ENCODE peak calls at places on chromosomes 2 and 18, in four cellular contexts. O is cardiac fibroblast, M is breast epithelium, Z is left lung. S is an unnamed sample.

GRCh38 chr18:42296192-42296591 is 341.2 kb downstream of the PIK3C3 start:
- DNase-seq in M (no peak), O (no peak), Z (no peak), S (no peak)

GRCh38 chr2:26970928-26971627 is 641 bp downstream of the MAPRE3 start:
- DNase-seq in M (no peak), O (peak), Z (no peak), S (no peak)

GRCh38 chr18:48866028-48866733 is 84.6 kb downstream of the SMAD7 start:
- DNase-seq in M (no peak), O (peak), Z (no peak), S (no peak)

GRCh38 chr2:96503637-96504243 is 1.4 kb downstream of the NEURL3 start:
- DNase-seq in M (peak), Z (no peak), O (no peak), S (no peak)

GRCh38 chr2:189391201-189391600 is 50.1 kb upstream of the WDR75 start:
- DNase-seq in O (no peak), M (no peak), Z (no peak), S (no peak)

GRCh38 chr2:157476915-157477709 is 33.2 kb upstream of the CYTIP start:
- DNase-seq in M (no peak), O (no peak), Z (no peak), S (no peak)

GRCh38 chr2:223860809-223861738 is 23.7 kb upstream of the AP1S3 start:
- DNase-seq in Z (no peak), O (peak), M (no peak), S (no peak)

GRCh38 chr2:47255794-47256193 is 100.7 kb upstream of the STPG4 start:
- DNase-seq in O (no peak), Z (no peak), M (no peak), S (no peak)

GRCh38 chr18:48545690-48546365 is 7.0 kb downstream of the CTIF start:
- DNase-seq in Z (peak), O (peak), M (no peak), S (peak)

GRCh38 chr2:223235986-223236385 is 184.0 kb downstream of the KCNE4 start:
- DNase-seq in O (no peak), M (no peak), Z (no peak), S (no peak)

GRCh38 chr2:196293751-196294486 is 122.5 kb upstream of the STK17B start:
- DNase-seq in O (peak), M (no peak), Z (no peak), S (no peak)

GRCh38 chr2:165357758-165358157 is 111.7 kb upstream of the CSRNP3 start:
- DNase-seq in O (peak), M (no peak), Z (no peak), S (peak)

GRCh38 chr2:187567126-187567525 is 12.9 kb upstream of the TFPI start:
- DNase-seq in M (no peak), Z (no peak), O (peak), S (no peak)

GRCh38 chr2:134202361-134202760 is 51.5 kb upstream of the MGAT5 start:
- DNase-seq in Z (no peak), M (no peak), O (no peak), S (no peak)

GRCh38 chr2:44918095-44918775 is 23.3 kb upstream of the SIX3 start:
- DNase-seq in M (no peak), Z (no peak), O (no peak), S (no peak)

GRCh38 chr2:168944065-168944464 is 43.0 kb downstream of the G6PC2 start:
- DNase-seq in O (peak), Z (no peak), M (no peak), S (no peak)

GRCh38 chr2:181411105-181411849 is 45.9 kb upstream of the ITGA4 start:
- DNase-seq in O (peak), M (no peak), Z (no peak), S (no peak)

GRCh38 chr18:47606526-47606925 is 323.9 kb downstream of the SMAD2 start:
- DNase-seq in Z (no peak), O (no peak), M (no peak), S (no peak)

GRCh38 chr2:169119117-169119770 is 49.9 kb downstream of the DHRS9 start:
- DNase-seq in M (no peak), Z (no peak), O (peak), S (no peak)

GRCh38 chr2:98280376-98281102 is 65.7 kb upstream of the CNGA3 start:
- DNase-seq in Z (no peak), O (no peak), M (no peak), S (no peak)

GRCh38 chr2:104745856-104746255 is 108.1 kb upstream of the POU3F3 start:
- DNase-seq in O (no peak), Z (no peak), M (no peak), S (no peak)

DNA sequence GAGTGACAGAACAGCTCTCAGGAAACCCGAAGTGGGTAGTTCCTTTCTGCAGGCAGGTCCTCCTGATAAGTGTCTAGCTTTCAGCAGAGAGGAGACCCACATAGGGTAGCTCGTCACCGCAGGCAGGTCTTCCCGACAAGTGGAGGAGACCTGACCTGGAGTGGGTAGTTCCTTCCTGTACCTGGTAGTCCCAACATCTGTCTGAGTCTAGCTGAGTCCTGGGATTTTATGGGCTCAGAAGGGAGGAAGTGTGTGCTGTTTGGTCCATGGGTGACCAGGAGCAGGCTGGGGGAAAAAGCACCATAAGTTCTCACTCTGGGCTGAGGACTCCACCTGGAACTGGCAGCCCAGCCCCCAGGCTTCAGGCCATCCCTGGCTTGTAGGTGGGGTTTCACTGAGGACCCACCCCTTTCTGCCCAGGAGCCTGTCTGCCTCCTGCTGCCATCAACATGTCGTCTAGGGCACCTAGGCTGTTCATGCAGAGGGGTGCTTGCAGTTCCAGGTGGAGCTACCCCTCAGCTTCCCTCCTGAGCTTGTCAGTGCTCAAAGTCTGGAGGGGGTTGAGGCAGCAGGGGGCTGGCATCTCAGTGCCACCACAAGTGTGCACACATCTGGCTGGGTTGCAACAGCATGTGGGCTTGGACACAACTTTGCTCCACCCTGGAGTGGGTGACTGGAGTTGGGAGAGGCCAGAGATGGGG is 9.4 kb downstream of the DYSF start:
- DNase-seq in M (no peak), Z (no peak), O (no peak), S (no peak)
- H3K4me3 ChIP-seq in M (no peak), Z (no peak), O (no peak), S (no peak)

DNA sequence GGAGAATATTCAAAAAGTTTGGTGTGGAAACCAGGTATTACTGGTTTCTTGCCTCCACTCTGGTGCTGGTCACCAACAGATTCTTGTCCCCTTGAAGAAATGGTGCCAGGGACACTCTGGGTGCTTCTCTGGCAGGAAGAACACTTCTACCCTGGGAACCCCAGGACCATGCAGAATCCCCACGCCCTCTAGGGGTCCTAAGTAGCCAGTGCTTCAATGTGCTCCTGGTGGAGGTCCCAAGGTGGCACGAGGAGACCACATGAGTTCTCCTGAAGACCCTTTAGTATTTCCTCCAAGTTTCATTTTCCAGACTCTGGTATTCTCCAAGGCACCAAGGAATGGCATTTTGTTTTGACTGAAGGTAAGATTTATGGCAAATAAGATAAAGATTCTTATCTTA is 380.6 kb downstream of the TSN start:
- DNase-seq in M (no peak), Z (no peak), O (peak), S (no peak)
- TF ChIP-seq CTCF in M (no peak), Z (no peak), O (peak), S (peak)

GRCh38 chr2:197965756-197966155 is 161.4 kb downstream of the PLCL1 start:
- DNase-seq in O (no peak), Z (no peak), M (no peak), S (no peak)

GRCh38 chr2:197964720-197965119 is 160.3 kb downstream of the PLCL1 start:
- DNase-seq in Z (no peak), M (no peak), O (no peak), S (no peak)

GRCh38 chr2:197958592-197958991 is 154.2 kb downstream of the PLCL1 start:
- DNase-seq in O (peak), Z (no peak), M (no peak), S (no peak)

DNA sequence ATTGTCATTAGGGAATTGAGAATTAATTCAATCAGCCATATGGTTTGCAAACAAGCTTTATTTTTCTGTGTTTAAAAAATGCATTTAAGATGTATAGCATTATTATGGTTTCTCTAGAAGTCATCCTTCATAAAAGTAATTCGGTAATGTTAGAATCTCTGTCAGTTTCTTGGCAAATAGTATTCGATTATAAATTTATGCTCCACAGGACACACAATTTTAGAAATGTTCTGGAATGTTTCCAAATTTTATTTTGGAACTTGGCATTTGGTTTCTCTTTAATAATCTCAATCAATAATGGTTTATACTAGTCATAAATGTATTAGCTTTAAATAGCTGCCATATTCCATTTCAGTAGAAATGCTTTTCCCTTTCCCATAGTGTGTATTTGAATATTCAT is 156.4 kb downstream of the PLCL1 start:
- DNase-seq in Z (no peak), M (no peak), O (no peak), S (no peak)
- H3K4me3 ChIP-seq in Z (no peak), M (no peak), O (no peak), S (no peak)

GRCh38 chr2:174888646-174889271 is 116.4 kb downstream of the CHN1 start:
- DNase-seq in Z (no peak), M (no peak), O (peak), S (no peak)
- TF ChIP-seq CTCF in Z (no peak), M (no peak), O (no peak), S (no peak)

DNA sequence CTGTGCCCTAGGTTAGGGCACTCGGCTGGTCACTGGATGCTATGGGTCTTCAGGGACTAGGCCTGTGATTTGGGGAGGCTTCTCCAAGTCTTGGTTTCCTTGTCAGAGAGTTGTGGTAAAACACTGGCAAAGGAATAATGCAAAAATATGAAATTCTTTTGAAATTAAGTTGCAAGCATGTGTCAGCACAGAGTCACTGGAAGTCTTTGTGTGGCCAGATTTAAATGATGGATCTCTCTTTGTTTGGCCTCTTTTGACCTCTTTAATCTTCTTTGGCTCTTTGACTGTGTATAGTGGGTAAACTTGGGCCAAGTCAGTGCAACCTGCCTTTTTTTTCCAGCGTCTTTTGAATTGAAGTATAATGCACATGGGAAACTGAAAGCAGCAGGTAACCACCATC is 12.1 kb downstream of the HK2 start:
- DNase-seq in O (no peak), M (no peak), Z (no peak), S (no peak)
- H3K4me3 ChIP-seq in O (no peak), M (no peak), Z (no peak), S (no peak)

DNA sequence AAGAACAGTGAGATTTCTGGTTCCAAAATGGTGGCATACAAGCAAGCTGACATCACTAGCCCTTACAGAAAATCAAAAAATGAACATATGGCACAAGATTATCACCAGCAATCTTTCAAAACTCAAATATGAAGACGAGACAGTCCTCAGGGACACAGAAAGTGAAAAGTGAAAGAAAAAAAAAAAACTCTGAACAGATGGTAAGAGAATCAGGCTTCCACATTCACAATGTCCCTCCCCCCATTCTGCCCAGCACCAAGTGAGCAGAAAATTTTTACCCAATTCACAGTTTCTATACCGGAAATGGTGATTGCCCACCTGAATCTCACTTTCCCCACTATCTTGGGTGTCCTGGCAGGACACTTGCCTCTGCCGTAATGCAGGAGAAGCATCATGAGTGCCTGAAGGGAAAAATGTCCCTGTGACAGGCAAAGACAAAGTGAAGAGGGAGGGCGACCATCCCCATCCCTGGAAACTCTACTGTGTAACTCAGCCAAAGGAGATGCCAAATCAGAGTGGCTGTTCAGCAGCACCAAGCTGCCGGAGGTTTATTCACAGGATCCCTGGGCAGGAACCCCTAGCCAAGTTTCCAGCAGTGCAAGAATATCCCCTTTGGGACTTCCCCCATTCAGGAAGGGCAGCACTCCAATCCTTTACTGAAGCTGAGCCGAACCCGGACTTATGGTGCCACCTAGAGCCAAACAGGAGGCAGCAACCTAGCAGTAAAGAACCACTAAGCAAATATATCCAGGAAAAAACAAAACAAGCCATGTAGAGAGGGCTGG is 312.2 kb downstream of the LRATD1 start:
- DNase-seq in O (no peak), Z (no peak), M (no peak), S (peak)
- TF ChIP-seq CTCF in O (peak), Z (no peak), M (no peak), S (peak)